ENCODE peak calls at places on chromosomes 3 and 15, in six cellular contexts. One of them, this sample, is unnamed.

GRCh38 chr15:29538110-29538509 is 268.5 kb upstream of the NSMCE3 start:
- DNase-seq in psoas muscle: no peak
- DNase-seq in foreskin fibroblast: no peak
- DNase-seq in left ventricle myocardium inferior: no peak
- DNase-seq in lower leg skin: no peak
- DNase-seq in esophagus squamous epithelium: no peak
- DNase-seq in this sample: no peak

GRCh38 chr3:4719011-4719649 is 226.0 kb downstream of the ITPR1 start:
- DNase-seq in lower leg skin: no peak
- DNase-seq in left ventricle myocardium inferior: no peak
- DNase-seq in esophagus squamous epithelium: no peak
- DNase-seq in foreskin fibroblast: no peak
- DNase-seq in psoas muscle: no peak
- DNase-seq in this sample: peak; percentile 53

GRCh38 chr3:70550723-70551319 is 238.4 kb upstream of the MDFIC2 start:
- DNase-seq in esophagus squamous epithelium: no peak
- DNase-seq in foreskin fibroblast: peak; percentile 26
- DNase-seq in left ventricle myocardium inferior: peak; percentile 63
- DNase-seq in psoas muscle: peak; percentile 65
- DNase-seq in lower leg skin: peak; percentile 60
- DNase-seq in this sample: peak; percentile 58

GRCh38 chr15:65980824-65981456 is 111.6 kb downstream of the RAB11A start:
- DNase-seq in foreskin fibroblast: peak; percentile 62
- DNase-seq in lower leg skin: peak; percentile 33
- DNase-seq in left ventricle myocardium inferior: peak; percentile 36
- DNase-seq in psoas muscle: peak; percentile 28
- DNase-seq in esophagus squamous epithelium: no peak
- DNase-seq in this sample: peak; percentile 75

GRCh38 chr3:135084404-135084803 is 289.3 kb downstream of the EPHB1 start:
- DNase-seq in lower leg skin: no peak
- DNase-seq in left ventricle myocardium inferior: no peak
- DNase-seq in psoas muscle: no peak
- DNase-seq in esophagus squamous epithelium: no peak
- DNase-seq in foreskin fibroblast: peak; percentile 0
- DNase-seq in this sample: no peak

GRCh38 chr3:129855454-129856419 is 37.8 kb downstream of the TMCC1 start:
- DNase-seq in esophagus squamous epithelium: no peak
- DNase-seq in left ventricle myocardium inferior: no peak
- DNase-seq in psoas muscle: no peak
- DNase-seq in lower leg skin: no peak
- DNase-seq in foreskin fibroblast: no peak
- DNase-seq in this sample: peak; percentile 56

GRCh38 chr3:134336587-134336986 is 37.7 kb downstream of the AMOTL2 start:
- DNase-seq in esophagus squamous epithelium: no peak
- DNase-seq in psoas muscle: no peak
- DNase-seq in lower leg skin: no peak
- DNase-seq in left ventricle myocardium inferior: no peak
- DNase-seq in foreskin fibroblast: peak; percentile 40
- DNase-seq in this sample: peak; percentile 87

GRCh38 chr3:76370749-76371148 is 585.4 kb upstream of the ZNF717 start:
- DNase-seq in foreskin fibroblast: no peak
- DNase-seq in esophagus squamous epithelium: no peak
- DNase-seq in psoas muscle: no peak
- DNase-seq in lower leg skin: no peak
- DNase-seq in left ventricle myocardium inferior: no peak
- DNase-seq in this sample: no peak

GRCh38 chr3:99895706-99896441 is 78.2 kb downstream of the CMSS1 start:
- DNase-seq in left ventricle myocardium inferior: no peak
- DNase-seq in lower leg skin: no peak
- DNase-seq in psoas muscle: no peak
- DNase-seq in esophagus squamous epithelium: no peak
- DNase-seq in foreskin fibroblast: peak; percentile 92
- DNase-seq in this sample: peak; percentile 84

GRCh38 chr3:42652611-42653302 is 740 bp upstream of the ZBTB47 start:
- DNase-seq in foreskin fibroblast: peak; percentile 75
- DNase-seq in lower leg skin: peak; percentile 76
- DNase-seq in psoas muscle: peak; percentile 56
- DNase-seq in left ventricle myocardium inferior: peak; percentile 66
- DNase-seq in esophagus squamous epithelium: no peak
- DNase-seq in this sample: peak; percentile 69

GRCh38 chr3:136901391-136901790 is 39.4 kb downstream of the NCK1 start:
- DNase-seq in left ventricle myocardium inferior: no peak
- DNase-seq in foreskin fibroblast: no peak
- DNase-seq in esophagus squamous epithelium: no peak
- DNase-seq in lower leg skin: no peak
- DNase-seq in psoas muscle: no peak
- DNase-seq in this sample: no peak

GRCh38 chr3:171028025-171028778 is 1.7 kb upstream of the SLC2A2 start:
- DNase-seq in left ventricle myocardium inferior: peak; percentile 54
- DNase-seq in foreskin fibroblast: peak; percentile 91
- DNase-seq in esophagus squamous epithelium: no peak
- DNase-seq in lower leg skin: no peak
- DNase-seq in psoas muscle: peak; percentile 62
- DNase-seq in this sample: peak; percentile 92

GRCh38 chr3:159762981-159763465 is 225.6 kb upstream of the IL12A start:
- DNase-seq in psoas muscle: peak; percentile 65
- DNase-seq in esophagus squamous epithelium: peak; percentile 1
- DNase-seq in left ventricle myocardium inferior: peak; percentile 65
- DNase-seq in foreskin fibroblast: peak; percentile 86
- DNase-seq in lower leg skin: peak; percentile 35
- DNase-seq in this sample: peak; percentile 88

GRCh38 chr3:48563382-48563918 is at the start of gene UCN2:
- DNase-seq in left ventricle myocardium inferior: no peak
- DNase-seq in esophagus squamous epithelium: no peak
- DNase-seq in psoas muscle: no peak
- DNase-seq in lower leg skin: no peak
- DNase-seq in foreskin fibroblast: peak; percentile 40
- DNase-seq in this sample: peak; percentile 18

GRCh38 chr3:48352546-48352945 is 19.1 kb upstream of the SPINK8 start:
- DNase-seq in left ventricle myocardium inferior: no peak
- DNase-seq in psoas muscle: no peak
- DNase-seq in foreskin fibroblast: no peak
- DNase-seq in lower leg skin: no peak
- DNase-seq in esophagus squamous epithelium: no peak
- DNase-seq in this sample: no peak

GRCh38 chr3:56800373-56801150 is 1.2 kb downstream of the ARHGEF3 start:
- DNase-seq in foreskin fibroblast: no peak
- DNase-seq in esophagus squamous epithelium: no peak
- DNase-seq in psoas muscle: no peak
- DNase-seq in left ventricle myocardium inferior: no peak
- DNase-seq in lower leg skin: no peak
- DNase-seq in this sample: no peak

GRCh38 chr15:55289011-55289572 is 521 bp downstream of the RAB27A start:
- DNase-seq in foreskin fibroblast: no peak
- DNase-seq in left ventricle myocardium inferior: peak; percentile 18
- DNase-seq in psoas muscle: peak; percentile 18
- DNase-seq in esophagus squamous epithelium: no peak
- DNase-seq in lower leg skin: peak; percentile 16
- DNase-seq in this sample: peak; percentile 84

GRCh38 chr3:157532529-157533297 is 29.5 kb upstream of the VEPH1 start:
- DNase-seq in lower leg skin: peak; percentile 29
- DNase-seq in psoas muscle: no peak
- DNase-seq in esophagus squamous epithelium: no peak
- DNase-seq in foreskin fibroblast: peak; percentile 84
- DNase-seq in left ventricle myocardium inferior: no peak
- DNase-seq in this sample: peak; percentile 83

GRCh38 chr15:65623103-65623502 is 1.4 kb downstream of the SLC24A1 start:
- DNase-seq in esophagus squamous epithelium: no peak
- DNase-seq in left ventricle myocardium inferior: no peak
- DNase-seq in lower leg skin: no peak
- DNase-seq in psoas muscle: no peak
- DNase-seq in foreskin fibroblast: no peak
- DNase-seq in this sample: no peak

GRCh38 chr3:52176951-52177700 is 20.8 kb upstream of the ALAS1 start:
- DNase-seq in foreskin fibroblast: no peak
- DNase-seq in lower leg skin: no peak
- DNase-seq in esophagus squamous epithelium: no peak
- DNase-seq in left ventricle myocardium inferior: no peak
- DNase-seq in psoas muscle: peak; percentile 32
- DNase-seq in this sample: no peak

GRCh38 chr3:70281663-70282062 is 30.8 kb downstream of the MDFIC2 start:
- DNase-seq in psoas muscle: no peak
- DNase-seq in esophagus squamous epithelium: no peak
- DNase-seq in foreskin fibroblast: no peak
- DNase-seq in left ventricle myocardium inferior: no peak
- DNase-seq in lower leg skin: no peak
- DNase-seq in this sample: no peak

GRCh38 chr15:65298731-65299130 is 2.9 kb downstream of the RNU5A-1 start:
- DNase-seq in esophagus squamous epithelium: no peak
- DNase-seq in foreskin fibroblast: no peak
- DNase-seq in psoas muscle: no peak
- DNase-seq in lower leg skin: no peak
- DNase-seq in left ventricle myocardium inferior: no peak
- DNase-seq in this sample: no peak

GRCh38 chr3:141330235-141330634 is 38.1 kb upstream of the ZBTB38 start:
- DNase-seq in lower leg skin: no peak
- DNase-seq in psoas muscle: no peak
- DNase-seq in esophagus squamous epithelium: no peak
- DNase-seq in left ventricle myocardium inferior: no peak
- DNase-seq in foreskin fibroblast: no peak
- DNase-seq in this sample: no peak

GRCh38 chr15:26325495-26325894 is 447.4 kb downstream of the GABRB3 start:
- DNase-seq in left ventricle myocardium inferior: no peak
- DNase-seq in psoas muscle: no peak
- DNase-seq in foreskin fibroblast: no peak
- DNase-seq in esophagus squamous epithelium: no peak
- DNase-seq in lower leg skin: no peak
- DNase-seq in this sample: no peak

GRCh38 chr3:183265713-183266417 is 12.8 kb downstream of the B3GNT5 start:
- DNase-seq in psoas muscle: no peak
- DNase-seq in left ventricle myocardium inferior: no peak
- DNase-seq in foreskin fibroblast: peak; percentile 80
- DNase-seq in lower leg skin: peak; percentile 47
- DNase-seq in esophagus squamous epithelium: no peak
- DNase-seq in this sample: peak; percentile 74

GRCh38 chr3:138399766-138400165 is 34.6 kb upstream of the ESYT3 start:
- DNase-seq in foreskin fibroblast: no peak
- DNase-seq in esophagus squamous epithelium: no peak
- DNase-seq in left ventricle myocardium inferior: no peak
- DNase-seq in lower leg skin: no peak
- DNase-seq in psoas muscle: no peak
- DNase-seq in this sample: no peak

GRCh38 chr15:95202569-95203349 is 971.4 kb downstream of the MCTP2 start:
- DNase-seq in foreskin fibroblast: peak; percentile 24
- DNase-seq in lower leg skin: no peak
- DNase-seq in left ventricle myocardium inferior: no peak
- DNase-seq in psoas muscle: no peak
- DNase-seq in esophagus squamous epithelium: no peak
- DNase-seq in this sample: no peak

GRCh38 chr3:197023241-197023997 is 6.2 kb downstream of the MELTF start:
- DNase-seq in left ventricle myocardium inferior: no peak
- DNase-seq in esophagus squamous epithelium: no peak
- DNase-seq in lower leg skin: no peak
- DNase-seq in foreskin fibroblast: no peak
- DNase-seq in psoas muscle: no peak
- DNase-seq in this sample: no peak
- H3K4me3 ChIP-seq in left ventricle myocardium inferior: peak overlapping the region; percentile 19
- H3K4me3 ChIP-seq in esophagus squamous epithelium: peak overlapping the region; percentile 26
- H3K4me3 ChIP-seq in lower leg skin: no peak overlapping the region
- H3K4me3 ChIP-seq in foreskin fibroblast: no peak overlapping the region
- H3K4me3 ChIP-seq in psoas muscle: no peak overlapping the region
- H3K4me3 ChIP-seq in this sample: no peak overlapping the region

GRCh38 chr3:26621176-26621575 is 1.4 kb upstream of the LRRC3B start:
- DNase-seq in psoas muscle: no peak
- DNase-seq in lower leg skin: no peak
- DNase-seq in left ventricle myocardium inferior: no peak
- DNase-seq in esophagus squamous epithelium: no peak
- DNase-seq in foreskin fibroblast: no peak
- DNase-seq in this sample: no peak
- H3K4me3 ChIP-seq in psoas muscle: peak overlapping the region; percentile 73
- H3K4me3 ChIP-seq in lower leg skin: no peak overlapping the region
- H3K4me3 ChIP-seq in left ventricle myocardium inferior: no peak overlapping the region
- H3K4me3 ChIP-seq in esophagus squamous epithelium: no peak overlapping the region
- H3K4me3 ChIP-seq in foreskin fibroblast: no peak overlapping the region
- H3K4me3 ChIP-seq in this sample: no peak overlapping the region

GRCh38 chr3:194006-194405 is 2.6 kb upstream of the CHL1 start:
- DNase-seq in left ventricle myocardium inferior: no peak
- DNase-seq in lower leg skin: no peak
- DNase-seq in esophagus squamous epithelium: no peak
- DNase-seq in psoas muscle: no peak
- DNase-seq in foreskin fibroblast: no peak
- DNase-seq in this sample: no peak

GRCh38 chr3:195662-196061 is 901 bp upstream of the CHL1 start:
- DNase-seq in esophagus squamous epithelium: no peak
- DNase-seq in lower leg skin: no peak
- DNase-seq in foreskin fibroblast: no peak
- DNase-seq in left ventricle myocardium inferior: no peak
- DNase-seq in psoas muscle: no peak
- DNase-seq in this sample: no peak

GRCh38 chr3:196322-197153 is at the start of gene CHL1:
- DNase-seq in foreskin fibroblast: no peak
- DNase-seq in lower leg skin: no peak
- DNase-seq in psoas muscle: no peak
- DNase-seq in esophagus squamous epithelium: no peak
- DNase-seq in left ventricle myocardium inferior: no peak
- DNase-seq in this sample: no peak

GRCh38 chr3:194421-194820 is 2.1 kb upstream of the CHL1 start:
- DNase-seq in psoas muscle: no peak
- DNase-seq in foreskin fibroblast: no peak
- DNase-seq in esophagus squamous epithelium: no peak
- DNase-seq in left ventricle myocardium inferior: no peak
- DNase-seq in lower leg skin: no peak
- DNase-seq in this sample: no peak

DNA sequence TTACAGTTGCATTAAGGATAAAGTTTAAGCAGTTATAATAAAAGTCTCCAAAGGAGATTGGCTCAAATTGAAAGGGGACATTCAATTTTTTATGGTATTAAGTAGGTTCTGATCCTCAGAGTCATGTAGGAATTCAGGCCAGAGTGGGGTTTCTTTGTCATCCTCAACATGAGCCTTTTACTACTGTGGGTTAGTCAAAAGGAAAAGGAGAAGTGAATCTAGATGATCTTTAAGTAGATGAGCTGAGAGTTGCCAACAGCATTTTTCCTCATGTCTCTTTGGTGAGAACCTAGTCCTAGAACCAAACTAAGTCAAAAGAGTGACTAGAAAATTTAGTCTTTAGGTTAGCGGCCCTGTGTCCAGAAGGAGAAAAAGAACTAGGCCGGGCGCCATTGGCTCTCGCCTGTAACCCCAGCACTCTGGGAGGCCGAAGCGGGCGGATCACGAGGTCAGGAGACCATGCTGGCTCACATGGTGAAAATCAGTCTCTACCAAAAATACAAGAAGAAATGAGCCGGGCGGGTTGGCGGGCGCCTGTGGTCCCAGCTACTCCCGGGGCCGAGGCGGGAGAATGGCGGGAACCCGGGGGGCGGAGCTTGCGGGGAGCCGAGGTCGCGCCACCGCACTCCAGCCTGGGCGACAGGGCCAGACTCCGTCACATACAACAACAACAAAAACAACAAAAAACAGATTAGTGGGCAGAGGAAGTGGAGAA is 4.2 kb upstream of the CHL1 start:
- DNase-seq in esophagus squamous epithelium: no peak
- DNase-seq in foreskin fibroblast: no peak
- DNase-seq in psoas muscle: no peak
- DNase-seq in lower leg skin: no peak
- DNase-seq in left ventricle myocardium inferior: no peak
- DNase-seq in this sample: no peak
- H3K4me3 ChIP-seq in esophagus squamous epithelium: no peak overlapping the region
- H3K4me3 ChIP-seq in foreskin fibroblast: no peak overlapping the region
- H3K4me3 ChIP-seq in psoas muscle: no peak overlapping the region
- H3K4me3 ChIP-seq in lower leg skin: no peak overlapping the region
- H3K4me3 ChIP-seq in left ventricle myocardium inferior: no peak overlapping the region
- H3K4me3 ChIP-seq in this sample: no peak overlapping the region

GRCh38 chr15:61549727-61550126 is 320.6 kb upstream of the RORA start:
- DNase-seq in esophagus squamous epithelium: no peak
- DNase-seq in lower leg skin: no peak
- DNase-seq in psoas muscle: no peak
- DNase-seq in left ventricle myocardium inferior: no peak
- DNase-seq in foreskin fibroblast: no peak
- DNase-seq in this sample: no peak
- H3K4me3 ChIP-seq in esophagus squamous epithelium: no peak overlapping the region
- H3K4me3 ChIP-seq in lower leg skin: no peak overlapping the region
- H3K4me3 ChIP-seq in psoas muscle: no peak overlapping the region
- H3K4me3 ChIP-seq in left ventricle myocardium inferior: no peak overlapping the region
- H3K4me3 ChIP-seq in foreskin fibroblast: no peak overlapping the region
- H3K4me3 ChIP-seq in this sample: no peak overlapping the region

This sample was measured in fibroblast of villous mesenchyme.